ENCODE peak calls at places on chromosome 12, in six cellular contexts. O, W, E, Y, V and P are unnamed samples.

GRCh38 chr12:105740970-105741725 is 397.6 kb downstream of the NUAK1 start:
- DNase-seq in V (no peak), E (no peak), O (peak), Y (peak), W (no peak), P (no peak)

GRCh38 chr12:90211017-90211416 is 502.4 kb upstream of the ATP2B1 start:
- DNase-seq in W (no peak), E (no peak), Y (peak), V (no peak), O (peak), P (no peak)

GRCh38 chr12:9906888-9907287 is 25.3 kb downstream of the CLEC2A start:
- DNase-seq in E (no peak), V (no peak), W (no peak), O (no peak), Y (no peak), P (no peak)

GRCh38 chr12:19972325-19973288 is 395.7 kb upstream of the PDE3A start:
- DNase-seq in V (no peak), W (no peak), Y (peak), O (peak), E (no peak), P (peak)

GRCh38 chr12:130780325-130780724 is 58.7 kb downstream of the STX2 start:
- DNase-seq in E (no peak), W (no peak), O (no peak), V (no peak), Y (no peak), P (no peak)

GRCh38 chr12:132423251-132424117 is 66.5 kb upstream of the FBRSL1 start:
- DNase-seq in Y (no peak), O (no peak), W (no peak), V (no peak), E (no peak), P (no peak)

GRCh38 chr12:110073049-110073831 is 24.9 kb upstream of the C12orf76 start:
- DNase-seq in O (no peak), V (no peak), E (no peak), W (no peak), Y (no peak), P (no peak)

GRCh38 chr12:94674835-94675234 is 24.5 kb upstream of the TMCC3 start:
- DNase-seq in V (no peak), O (no peak), E (no peak), Y (no peak), W (no peak), P (no peak)

GRCh38 chr12:26668230-26668629 is 164.8 kb downstream of the ITPR2 start:
- DNase-seq in V (no peak), O (no peak), E (no peak), W (no peak), Y (no peak), P (no peak)

GRCh38 chr12:76303365-76303764 is 44.9 kb downstream of the BBS10 start:
- DNase-seq in E (no peak), O (peak), Y (no peak), V (no peak), W (no peak), P (no peak)

GRCh38 chr12:132904718-132905328 is 17.4 kb upstream of the CHFR start:
- DNase-seq in E (peak), Y (peak), V (peak), W (peak), O (no peak), P (peak)

GRCh38 chr12:108856170-108856427 is 1.3 kb downstream of the SSH1 start:
- DNase-seq in W (no peak), O (no peak), Y (no peak), V (no peak), E (no peak), P (no peak)

GRCh38 chr12:50620050-50620974 is 115.5 kb downstream of the DIP2B start:
- DNase-seq in E (peak), O (peak), W (no peak), Y (peak), V (peak), P (peak)

GRCh38 chr12:102406033-102406584 is 74.3 kb downstream of the IGF1 start:
- DNase-seq in W (no peak), E (no peak), O (peak), Y (no peak), V (peak), P (no peak)

GRCh38 chr12:25200703-25201102 is 5.7 kb downstream of the ETFRF1 start:
- DNase-seq in Y (peak), V (no peak), O (peak), E (no peak), W (no peak), P (no peak)

GRCh38 chr12:53518381-53518780 is 11.1 kb upstream of the NPFF start:
- DNase-seq in V (no peak), O (peak), E (no peak), W (no peak), Y (no peak), P (no peak)

GRCh38 chr12:131759176-131759575 is 48.3 kb downstream of the SFSWAP start:
- DNase-seq in Y (no peak), V (no peak), W (no peak), O (no peak), E (no peak), P (no peak)

GRCh38 chr12:43638786-43639185 is 86.8 kb upstream of the ADAMTS20 start:
- DNase-seq in Y (no peak), E (no peak), V (no peak), O (no peak), W (no peak), P (no peak)

GRCh38 chr12:22881878-22882277 is 256.9 kb downstream of the ETNK1 start:
- DNase-seq in V (no peak), W (no peak), Y (no peak), O (no peak), E (no peak), P (no peak)

GRCh38 chr12:1502856-1503255 is 91.5 kb downstream of the FBXL14 start:
- DNase-seq in E (no peak), O (no peak), V (no peak), Y (no peak), W (peak), P (no peak)

GRCh38 chr12:106341086-106341879 is 16.3 kb upstream of the POLR3B start:
- DNase-seq in E (no peak), Y (no peak), W (no peak), V (no peak), O (peak), P (no peak)

GRCh38 chr12:55830601-55831406 is 1.4 kb upstream of the DNAJC14 start:
- DNase-seq in O (peak), E (no peak), W (peak), V (peak), Y (peak), P (no peak)

GRCh38 chr12:47903927-47904646 is 707 bp downstream of the VDR start:
- DNase-seq in W (peak), E (no peak), Y (peak), V (no peak), O (peak), P (peak)

GRCh38 chr12:76713986-76714385 is 49.9 kb upstream of the ZDHHC17 start:
- DNase-seq in Y (no peak), V (no peak), W (no peak), O (no peak), E (no peak), P (no peak)

GRCh38 chr12:40141996-40142395 is 36.1 kb upstream of the SLC2A13 start:
- DNase-seq in Y (no peak), W (no peak), O (no peak), E (no peak), V (no peak), P (peak)

GRCh38 chr12:89521348-89522238 is 3.0 kb downstream of the GALNT4 start:
- DNase-seq in Y (peak), V (no peak), O (peak), W (no peak), E (no peak), P (no peak)

GRCh38 chr12:83996671-83997070 is 915.9 kb downstream of the SLC6A15 start:
- DNase-seq in O (no peak), V (no peak), W (no peak), Y (no peak), E (no peak), P (no peak)

GRCh38 chr12:68963456-68963859 is 30.5 kb upstream of the CPM start:
- DNase-seq in V (no peak), O (no peak), W (no peak), E (no peak), Y (no peak), P (no peak)

GRCh38 chr12:132222096-132222807 is 78.0 kb downstream of the NOC4L start:
- DNase-seq in O (peak), Y (peak), V (peak), W (no peak), E (no peak), P (peak)

GRCh38 chr12:57214398-57214781 is 2.2 kb upstream of the NXPH4 start:
- DNase-seq in Y (peak), W (peak), E (no peak), V (peak), O (peak), P (peak)

GRCh38 chr12:102992720-102993119 is 35.2 kb downstream of the ASCL1 start:
- DNase-seq in O (no peak), Y (no peak), W (no peak), E (no peak), V (no peak), P (no peak)

GRCh38 chr12:123134265-123134664 is 16.6 kb downstream of the PITPNM2 start:
- DNase-seq in Y (no peak), V (no peak), O (no peak), E (no peak), W (no peak), P (peak)

GRCh38 chr12:13986031-13986430 is 4.6 kb upstream of the GRIN2B start:
- DNase-seq in Y (no peak), E (no peak), W (no peak), O (no peak), V (no peak), P (no peak)

GRCh38 chr12:66739266-66739665 is 60.4 kb upstream of the GRIP1 start:
- DNase-seq in W (no peak), O (no peak), E (no peak), V (no peak), Y (no peak), P (no peak)

GRCh38 chr12:132422057-132423043 is 67.6 kb upstream of the FBRSL1 start:
- DNase-seq in O (peak), Y (no peak), E (no peak), V (no peak), W (peak), P (no peak)

GRCh38 chr12:92557422-92557724 is 145.4 kb upstream of the PLEKHG7 start:
- DNase-seq in W (no peak), E (no peak), O (no peak), V (no peak), Y (no peak), P (no peak)

GRCh38 chr12:51085757-51086156 is 2.4 kb upstream of the CSRNP2 start:
- DNase-seq in O (no peak), E (no peak), V (no peak), W (no peak), Y (no peak), P (peak)

GRCh38 chr12:12611512-12612306 is at the start of gene CREBL2:
- DNase-seq in V (peak), Y (peak), O (peak), W (peak), E (peak), P (peak)
- H3K18ac ChIP-seq in V (peak), Y (peak), O (peak), W (peak), E (peak), P (peak)

GRCh38 chr12:58919271-58920101 is 818 bp downstream of the LRIG3 start:
- DNase-seq in Y (peak), E (no peak), O (peak), W (peak), V (peak), P (peak)
- H2AFZ ChIP-seq in Y (peak), E (peak), O (peak), W (peak), V (peak), P (peak)

GRCh38 chr12:6313326-6313940 is 3.0 kb downstream of the PLEKHG6 start:
- DNase-seq in Y (no peak), V (no peak), W (peak), O (no peak), E (no peak), P (peak)

GRCh38 chr12:6314776-6315175 is 4.3 kb downstream of the PLEKHG6 start:
- DNase-seq in O (no peak), W (no peak), E (no peak), V (no peak), Y (no peak), P (no peak)

GRCh38 chr12:6312529-6313325 is 2.2 kb downstream of the PLEKHG6 start:
- DNase-seq in Y (peak), V (no peak), E (no peak), W (peak), O (no peak), P (peak)

GRCh38 chr12:6310771-6311610 is 509 bp downstream of the PLEKHG6 start:
- DNase-seq in V (no peak), Y (no peak), O (no peak), W (peak), E (no peak), P (peak)

DNA sequence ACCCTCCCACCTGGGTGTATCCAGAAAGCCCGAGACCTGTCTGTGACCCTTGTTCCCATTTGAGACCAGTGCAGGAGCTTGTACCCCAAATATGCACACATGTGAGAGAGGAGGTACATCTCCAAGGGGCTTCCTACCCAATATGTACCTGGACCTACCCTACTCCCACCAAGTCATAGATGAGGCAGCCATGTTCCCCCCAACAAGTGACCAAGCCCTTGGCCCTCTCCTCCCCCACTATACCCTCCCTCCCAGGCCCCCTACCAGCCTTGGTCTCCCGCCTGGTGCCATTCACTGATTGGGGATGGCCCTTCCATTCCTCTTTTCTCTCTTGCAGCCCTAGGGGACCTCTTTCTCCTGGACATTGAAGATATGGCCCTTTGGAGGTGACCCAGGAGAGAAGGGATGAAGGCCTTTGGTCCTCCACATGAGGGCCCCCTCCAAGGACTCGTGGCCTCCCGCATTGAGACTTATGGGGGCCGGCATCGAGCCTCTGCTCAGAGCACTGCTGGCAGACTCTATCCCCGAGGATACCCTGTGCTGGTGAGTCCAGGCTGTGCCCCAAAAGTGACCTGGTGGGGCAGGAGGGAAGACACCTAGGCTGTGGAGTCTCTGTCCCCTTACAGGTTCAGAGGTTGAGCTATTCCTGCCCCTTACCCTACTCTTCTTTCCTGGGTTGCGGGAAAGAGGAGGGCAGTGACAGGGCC is 1.5 kb downstream of the PLEKHG6 start:
- DNase-seq in V (no peak), Y (no peak), W (no peak), E (no peak), O (no peak), P (no peak)
- H3K27ac ChIP-seq in V (no peak), Y (no peak), W (no peak), E (no peak), O (no peak), P (peak)

DNA sequence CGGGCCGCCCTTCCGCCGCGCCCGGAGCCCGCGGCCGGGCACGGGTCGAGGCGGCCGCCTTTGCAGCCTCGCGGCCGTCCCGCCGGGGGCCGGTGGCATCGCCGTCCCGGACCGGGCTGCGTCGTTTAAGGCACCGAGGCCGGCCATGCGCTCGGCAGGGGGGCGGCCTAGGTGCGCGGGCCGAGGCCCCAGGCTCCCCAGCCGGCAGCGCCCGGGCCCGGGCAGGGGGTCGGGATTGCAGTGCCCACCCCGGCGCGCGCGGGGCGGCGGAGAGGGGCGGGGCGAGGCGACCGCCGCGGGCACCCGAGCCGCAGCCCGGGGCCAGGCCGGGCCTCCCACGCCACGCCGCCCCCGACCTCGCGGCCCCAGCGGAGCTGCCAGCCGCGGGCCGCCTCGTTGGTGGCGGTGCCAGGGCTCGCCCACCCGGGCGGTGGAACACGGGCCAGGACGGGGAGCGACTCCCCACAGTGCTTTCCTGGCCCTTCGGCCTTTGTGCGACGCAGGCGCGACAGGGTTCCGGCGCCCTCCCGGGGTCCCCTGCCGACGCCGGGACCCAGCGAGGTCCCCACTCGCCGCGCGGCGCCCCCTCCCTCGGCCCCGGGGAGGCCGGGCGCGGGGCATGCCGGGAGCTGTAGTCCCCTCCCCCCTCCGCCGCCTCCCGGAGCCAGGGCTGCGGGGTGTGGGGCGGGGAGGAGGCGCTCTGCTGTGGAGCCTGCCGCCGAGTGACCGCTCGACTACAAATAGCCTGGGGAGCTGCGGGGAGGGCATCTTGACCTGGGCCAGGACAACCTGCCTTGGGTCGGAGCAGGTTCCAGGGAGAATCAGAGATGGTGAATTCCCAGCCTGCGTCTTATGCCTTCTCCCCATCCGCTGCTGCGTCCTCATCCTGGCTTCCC is 769 bp downstream of the FKBP4 start:
- DNase-seq in E (no peak), W (peak), Y (peak), V (peak), O (peak), P (peak)
- H3K18ac ChIP-seq in E (no peak), W (no peak), Y (peak), V (peak), O (peak), P (peak)

GRCh38 chr12:31245822-31246469 is 80.0 kb downstream of the SINHCAF start:
- DNase-seq in O (no peak), Y (no peak), W (peak), V (no peak), E (no peak), P (peak)
- H2AFZ ChIP-seq in O (no peak), Y (no peak), W (no peak), V (peak), E (no peak), P (no peak)

DNA sequence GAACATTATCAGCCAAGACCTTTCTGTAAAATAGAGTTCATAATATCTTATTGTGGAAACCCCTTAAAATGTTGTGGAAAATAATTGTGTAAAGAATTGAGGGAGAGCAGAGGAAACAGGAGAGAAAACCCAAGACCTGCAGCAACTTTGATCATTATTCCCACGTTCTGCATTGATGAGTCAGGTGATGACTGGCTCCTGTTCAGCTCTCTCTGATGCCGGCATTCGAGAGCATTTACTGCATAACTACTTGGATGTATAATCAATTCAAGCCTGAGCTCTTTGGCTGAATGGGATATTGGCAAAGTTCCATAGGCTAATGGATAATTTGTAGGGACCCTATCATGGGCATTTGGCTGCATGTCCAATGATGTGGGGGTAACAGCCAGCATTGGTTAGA is 176.3 kb upstream of the ARID2 start:
- DNase-seq in V (no peak), E (no peak), Y (no peak), W (no peak), O (peak), P (no peak)
- H3K27ac ChIP-seq in V (no peak), E (no peak), Y (no peak), W (no peak), O (no peak), P (no peak)

DNA sequence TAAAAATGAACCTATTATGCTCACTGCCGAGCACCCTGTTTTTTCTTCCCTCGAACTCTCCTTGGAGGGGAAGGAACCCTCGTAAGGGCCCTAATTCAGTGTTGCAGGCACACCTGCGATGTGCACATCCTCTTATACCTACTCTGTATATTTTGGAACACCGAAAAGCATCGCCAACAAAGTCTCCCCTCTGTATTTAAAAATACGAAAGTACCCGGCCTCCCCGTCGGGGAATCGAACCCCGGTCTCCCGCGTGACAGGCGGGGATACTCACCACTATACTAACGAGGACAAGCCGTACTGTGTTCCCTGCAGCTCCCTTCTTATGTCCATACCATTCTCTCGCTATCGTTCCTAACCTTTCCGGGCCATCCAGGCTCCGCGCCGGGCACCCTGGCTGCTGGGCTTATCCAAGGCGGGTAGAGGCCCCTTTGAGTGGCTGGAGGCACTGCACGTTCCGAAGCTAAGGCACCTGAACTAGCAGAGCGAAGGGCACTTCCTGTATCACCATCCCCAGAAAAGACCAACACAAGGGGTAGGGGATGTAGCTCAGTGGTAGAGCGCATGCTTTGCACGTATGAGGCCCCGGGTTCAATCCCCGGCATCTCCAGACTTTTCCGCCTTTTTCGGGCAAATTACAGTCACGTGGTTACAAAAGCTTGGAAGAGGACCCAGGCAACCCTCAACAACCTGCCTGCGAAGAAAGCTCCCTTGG is 25.1 kb upstream of the UBC start:
- DNase-seq in W (peak), Y (peak), E (peak), V (peak), O (peak), P (peak)
- H3K18ac ChIP-seq in W (peak), Y (no peak), E (peak), V (peak), O (peak), P (peak)

GRCh38 chr12:32494676-32495075 is 95.3 kb downstream of the FGD4 start:
- DNase-seq in Y (no peak), W (no peak), E (no peak), V (no peak), O (no peak), P (no peak)
- H2AFZ ChIP-seq in Y (no peak), W (no peak), E (no peak), V (no peak), O (no peak), P (no peak)